ENCODE peak calls at places on chromosomes 4 and X, in seven cellular contexts. D, B, V, G, A, M and W are unnamed samples.
A peak's percentile ranks its signal among the peaks of the same experiment; 100 is the strongest.

GRCh38 chr4:76993787-76994641 is 44.5 kb downstream of the SEPTIN11 start:
- DNase-seq in D (no peak), B (peak; percentile 76), V (no peak), G (no peak), A (no peak), M (peak; percentile 10), W (no peak)

GRCh38 chr4:17142232-17142711 is 243.8 kb upstream of the LDB2 start:
- DNase-seq in D (no peak), B (no peak), V (peak; percentile 99), G (no peak), A (no peak), M (no peak), W (no peak)

GRCh38 chr4:68872442-68873217 is 56.8 kb downstream of the UGT2B10 start:
- DNase-seq in D (no peak), B (no peak), V (no peak), G (no peak), A (no peak), M (no peak), W (no peak)

GRCh38 chrX:40007746-40008705 is 89.7 kb downstream of the BCOR start:
- DNase-seq in D (no peak), B (no peak), V (no peak), G (no peak), A (no peak), M (no peak), W (no peak)

GRCh38 chr4:16204505-16204904 is 21.8 kb downstream of the TAPT1 start:
- DNase-seq in D (no peak), B (no peak), V (no peak), G (no peak), A (peak; percentile 68), M (no peak), W (no peak)

GRCh38 chr4:3719836-3720235 is 46.3 kb upstream of the ADRA2C start:
- DNase-seq in D (no peak), B (no peak), V (no peak), G (no peak), A (no peak), M (no peak), W (no peak)

GRCh38 chr4:39083164-39083563 is 21.1 kb downstream of the KLHL5 start:
- DNase-seq in D (no peak), B (no peak), V (peak; percentile 74), G (no peak), A (no peak), M (no peak), W (no peak)

GRCh38 chr4:106502106-106502699 is 133.6 kb upstream of the GIMD1 start:
- DNase-seq in D (no peak), B (peak; percentile 57), V (peak; percentile 54), G (peak; percentile 77), A (peak; percentile 73), M (no peak), W (peak; percentile 84)

GRCh38 chr4:88583643-88584470 is 8.4 kb upstream of the HERC3 start:
- DNase-seq in D (no peak), B (no peak), V (no peak), G (no peak), A (no peak), M (no peak), W (no peak)

GRCh38 chr4:76984788-76985211 is 35.2 kb downstream of the SEPTIN11 start:
- DNase-seq in D (peak; percentile 48), B (no peak), V (peak; percentile 100), G (peak; percentile 51), A (no peak), M (no peak), W (no peak)

GRCh38 chr4:67375291-67375690 is 170.0 kb downstream of the CENPC start:
- DNase-seq in D (no peak), B (no peak), V (no peak), G (no peak), A (no peak), M (no peak), W (no peak)

GRCh38 chrX:133294126-133294525 is 76.0 kb upstream of the TFDP3 start:
- DNase-seq in D (no peak), B (no peak), V (peak; percentile 65), G (no peak), A (no peak), M (no peak), W (no peak)

GRCh38 chr4:162791321-162791720 is 375.4 kb downstream of the NAF1 start:
- DNase-seq in D (no peak), B (no peak), V (peak; percentile 20), G (no peak), A (no peak), M (no peak), W (peak; percentile 19)

GRCh38 chrX:154437398-154437752 is 421 bp downstream of the GDI1 start:
- DNase-seq in D (no peak), B (no peak), V (no peak), G (no peak), A (no peak), M (no peak), W (no peak)

GRCh38 chr4:124321370-124321769 is 391.2 kb downstream of the ANKRD50 start:
- DNase-seq in D (no peak), B (no peak), V (peak; percentile 24), G (no peak), A (no peak), M (no peak), W (peak; percentile 35)

GRCh38 chrX:153635788-153636668 is 11.0 kb upstream of the DUSP9 start:
- DNase-seq in D (no peak), B (peak; percentile 40), V (no peak), G (no peak), A (peak; percentile 56), M (no peak), W (peak; percentile 85)

GRCh38 chr4:27040351-27040750 is 179.7 kb downstream of the STIM2 start:
- DNase-seq in D (no peak), B (peak; percentile 28), V (no peak), G (no peak), A (no peak), M (no peak), W (no peak)

GRCh38 chr4:159455675-159456235 is 352.9 kb downstream of the RAPGEF2 start:
- DNase-seq in D (no peak), B (peak; percentile 28), V (peak; percentile 48), G (peak; percentile 29), A (no peak), M (no peak), W (peak; percentile 59)

GRCh38 chr4:94305468-94306225 is 37.0 kb downstream of the HPGDS start:
- DNase-seq in D (no peak), B (no peak), V (peak; percentile 16), G (no peak), A (no peak), M (no peak), W (no peak)

GRCh38 chr4:83238849-83239248 is 45.7 kb downstream of the COQ2 start:
- DNase-seq in D (no peak), B (no peak), V (no peak), G (no peak), A (no peak), M (no peak), W (no peak)

GRCh38 chr4:105836537-105836936 is 58.7 kb upstream of the NPNT start:
- DNase-seq in D (no peak), B (no peak), V (no peak), G (no peak), A (no peak), M (no peak), W (no peak)

GRCh38 chr4:105472871-105473339 is 957 bp downstream of the PPA2 start:
- DNase-seq in D (no peak), B (no peak), V (peak; percentile 45), G (no peak), A (no peak), M (no peak), W (no peak)

GRCh38 chr4:54439831-54440243 is 210.7 kb downstream of the PDGFRA start:
- DNase-seq in D (no peak), B (peak; percentile 5), V (peak; percentile 58), G (peak; percentile 38), A (peak; percentile 29), M (no peak), W (no peak)

GRCh38 chrX:30307466-30307865 is 1.7 kb downstream of the NR0B1 start:
- DNase-seq in D (no peak), B (no peak), V (no peak), G (no peak), A (no peak), M (no peak), W (no peak)

GRCh38 chr4:89379541-89380035 is 72.0 kb upstream of the GPRIN3 start:
- DNase-seq in D (no peak), B (no peak), V (no peak), G (no peak), A (no peak), M (no peak), W (no peak)

DNA sequence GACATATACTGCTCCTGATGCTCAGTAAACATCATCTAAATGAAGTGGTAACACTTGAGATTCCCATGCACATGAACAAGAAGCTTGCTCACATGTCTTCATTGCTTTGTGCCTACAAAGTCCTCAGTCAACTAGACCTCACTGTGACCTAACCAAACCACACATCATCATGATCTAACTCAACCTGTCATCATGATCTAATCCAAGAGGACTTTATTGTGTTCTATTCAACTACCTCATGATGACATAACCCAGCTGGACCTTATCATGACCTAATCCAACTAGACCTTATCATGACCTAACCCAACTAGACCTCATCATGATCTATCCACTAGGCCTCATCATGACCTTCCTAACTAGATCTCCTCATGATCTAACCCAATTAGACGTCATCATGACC is 83.6 kb downstream of the DHRSX start:
- DNase-seq in D (no peak), B (no peak), V (peak; percentile 7), G (no peak), A (no peak), M (no peak), W (no peak)
- H3K36me3 ChIP-seq in D (no peaks in the 10 kb centered on the region), B (no peaks in the 10 kb centered on the region), V (no peaks in the 10 kb centered on the region), G (no peaks in the 10 kb centered on the region), A (no peaks in the 10 kb centered on the region), M (no peaks in the 10 kb centered on the region), W (peaks cover 8% of the 10 kb centered on the region)

GRCh38 chrX:107627792-107628661 is at the start of gene PRPS1:
- DNase-seq in D (peak; percentile 67), B (peak; percentile 95), V (peak; percentile 96), G (peak; percentile 93), A (peak; percentile 92), M (peak; percentile 76), W (peak; percentile 93)

GRCh38 chrX:107630031-107630689 is 1.9 kb downstream of the PRPS1 start:
- DNase-seq in D (no peak), B (no peak), V (no peak), G (no peak), A (no peak), M (no peak), W (no peak)

GRCh38 chrX:107626916-107627315 is 1.4 kb upstream of the PRPS1 start:
- DNase-seq in D (no peak), B (no peak), V (no peak), G (no peak), A (no peak), M (no peak), W (no peak)

GRCh38 chrX:107628662-107629532 is 587 bp downstream of the PRPS1 start:
- DNase-seq in D (no peak), B (peak; percentile 68), V (peak; percentile 33), G (peak; percentile 33), A (peak; percentile 59), M (peak; percentile 18), W (peak; percentile 24)

GRCh38 chrX:107629533-107629909 is 1.2 kb downstream of the PRPS1 start:
- DNase-seq in D (no peak), B (peak; percentile 48), V (peak; percentile 39), G (no peak), A (no peak), M (no peak), W (no peak)
- TF ChIP-seq CTCF in D (no peak), B (peak; percentile 61), V (peak; percentile 19), G (no peak), A (no peak), M (peak; percentile 22), W (peak; percentile 7)

GRCh38 chr4:1202526-1203378 is 30.4 kb upstream of the SPON2 start:
- DNase-seq in D (no peak), B (no peak), V (no peak), G (peak; percentile 17), A (peak; percentile 65), M (no peak), W (no peak)
- H3K27ac ChIP-seq in D (no peak overlapping the region), B (peak overlapping the region; percentile 36), V (peak overlapping the region; percentile 89), G (no peak overlapping the region), A (peak overlapping the region; percentile 83), M (peak overlapping the region; percentile 87), W (peak overlapping the region; percentile 2)

GRCh38 chrX:42375080-42375479 is 402.9 kb downstream of the PPP1R2C start:
- DNase-seq in D (no peak), B (no peak), V (no peak), G (no peak), A (no peak), M (no peak), W (no peak)
- H3K36me3 ChIP-seq in D (no peaks in the 10 kb centered on the region), B (no peaks in the 10 kb centered on the region), V (no peaks in the 10 kb centered on the region), G (no peaks in the 10 kb centered on the region), A (no peaks in the 10 kb centered on the region), M (no peaks in the 10 kb centered on the region), W (no peaks in the 10 kb centered on the region)